ENCODE peak calls at places on chromosomes 12 and 14, in eight cellular contexts. G, U, H, F, Y, E, K and T are unnamed samples.
A peak's percentile ranks its signal among the peaks of the same experiment; 100 is the strongest.

GRCh38 chr12:23767834-23768233 is 181.6 kb downstream of the SOX5 start:
- DNase-seq in G (peak; percentile 20), U (peak; percentile 0), H (no peak), F (no peak), Y (no peak), E (peak; percentile 34), K (no peak), T (no peak)

GRCh38 chr14:56036353-56036752 is 81.9 kb upstream of the PELI2 start:
- DNase-seq in G (no peak), U (no peak), H (no peak), F (no peak), Y (no peak), E (peak; percentile 41), K (peak; percentile 3), T (no peak)

GRCh38 chr12:120115066-120115465 is 1.5 kb downstream of the RAB35 start:
- DNase-seq in G (no peak), U (no peak), H (no peak), F (no peak), Y (no peak), E (no peak), K (no peak), T (no peak)

GRCh38 chr14:82511399-82511798 is 977.7 kb upstream of the SEL1L start:
- DNase-seq in G (no peak), U (no peak), H (no peak), F (no peak), Y (no peak), E (no peak), K (no peak), T (no peak)

GRCh38 chr14:99729991-99730875 is 46.1 kb downstream of the CYP46A1 start:
- DNase-seq in G (peak; percentile 46), U (peak; percentile 80), H (peak; percentile 92), F (peak; percentile 79), Y (peak; percentile 64), E (peak; percentile 89), K (peak; percentile 40), T (peak; percentile 52)

GRCh38 chr12:10956085-10956484 is 17.0 kb upstream of the TAS2R14 start:
- DNase-seq in G (no peak), U (no peak), H (no peak), F (no peak), Y (no peak), E (no peak), K (no peak), T (no peak)

GRCh38 chr14:103517626-103518415 is 4.8 kb downstream of the CKB start:
- DNase-seq in G (no peak), U (no peak), H (no peak), F (no peak), Y (no peak), E (peak; percentile 49), K (no peak), T (no peak)

GRCh38 chr14:63432228-63432627 is 110.9 kb downstream of the PPP2R5E start:
- DNase-seq in G (no peak), U (no peak), H (no peak), F (no peak), Y (no peak), E (no peak), K (no peak), T (no peak)